ENCODE peak calls at places on chromosomes 16 and 17, in ten cellular contexts. O is fibroblast of lung, Q is colonic mucosa, V is ovary, C is A673, L is nephron progenitor cell, X is endodermal cell, M is osteoblast, T is heart left ventricle, B is psoas muscle. Z is an unnamed sample.

GRCh38 chr16:13953501-13953900 is 33.5 kb downstream of the ERCC4 start:
- DNase-seq in O (no peak), Q (no peak), V (no peak), C (no peak), L (no peak), X (no peak), M (no peak), T (no peak), B (no peak), Z (no peak)

GRCh38 chr16:80693553-80693952 is 110.8 kb downstream of the CDYL2 start:
- DNase-seq in O (no peak), Q (no peak), V (no peak), C (no peak), L (no peak), X (no peak), M (no peak), T (no peak), B (no peak), Z (no peak)

GRCh38 chr16:89315791-89316581 is 98.5 kb downstream of the ZNF778 start:
- DNase-seq in O (peak), Q (peak), V (no peak), C (peak), L (no peak), X (no peak), M (peak), T (peak), B (no peak), Z (no peak)

GRCh38 chr17:1375615-1376014 is 24.4 kb downstream of the YWHAE start:
- DNase-seq in O (no peak), Q (no peak), V (no peak), C (no peak), L (no peak), X (no peak), M (no peak), T (no peak), B (no peak), Z (no peak)

GRCh38 chr16:27436921-27437650 is 35.1 kb downstream of the IL21R start:
- DNase-seq in O (no peak), Q (no peak), V (no peak), C (no peak), L (no peak), X (peak), M (no peak), T (no peak), B (no peak), Z (no peak)

GRCh38 chr17:79623786-79624657 is 13.2 kb upstream of the RBFOX3 start:
- DNase-seq in O (no peak), Q (no peak), V (no peak), C (no peak), L (no peak), X (peak), M (peak), T (peak), B (no peak), Z (no peak)

GRCh38 chr16:84819644-84820304 is at the start of gene CRISPLD2:
- DNase-seq in O (peak), Q (peak), V (peak), C (peak), L (peak), X (peak), M (peak), T (peak), B (peak), Z (peak)

GRCh38 chr16:49466881-49467280 is 93.3 kb downstream of the C16orf78 start:
- DNase-seq in O (no peak), Q (peak), V (no peak), C (no peak), L (no peak), X (peak), M (no peak), T (no peak), B (no peak), Z (no peak)

GRCh38 chr17:66260265-66260664 is 31.1 kb upstream of the APOH start:
- DNase-seq in O (no peak), Q (no peak), V (no peak), C (peak), L (no peak), X (peak), M (no peak), T (no peak), B (no peak), Z (no peak)

GRCh38 chr17:20935740-20936139 is 107.1 kb downstream of the USP22 start:
- DNase-seq in O (peak), Q (no peak), V (no peak), C (no peak), L (no peak), X (no peak), M (no peak), T (no peak), B (no peak), Z (no peak)

GRCh38 chr17:2485970-2486369 is 25.7 kb downstream of the METTL16 start:
- DNase-seq in O (no peak), Q (no peak), V (no peak), C (no peak), L (no peak), X (no peak), M (no peak), T (no peak), B (no peak), Z (no peak)

GRCh38 chr16:86761117-86761971 is 183.0 kb downstream of the FOXL1 start:
- DNase-seq in O (peak), Q (peak), V (no peak), C (peak), L (peak), X (peak), M (peak), T (peak), B (peak), Z (peak)

GRCh38 chr17:2081564-2081963 is 26.7 kb downstream of the HIC1 start:
- DNase-seq in O (no peak), Q (no peak), V (no peak), C (no peak), L (no peak), X (no peak), M (peak), T (no peak), B (no peak), Z (no peak)

GRCh38 chr16:78331749-78332148 is 232.3 kb downstream of the WWOX start:
- DNase-seq in O (no peak), Q (no peak), V (no peak), C (no peak), L (no peak), X (peak), M (no peak), T (no peak), B (no peak), Z (no peak)

GRCh38 chr16:85291302-85292148 is 179.3 kb upstream of the CIBAR2 start:
- DNase-seq in O (peak), Q (peak), V (no peak), C (no peak), L (peak), X (no peak), M (no peak), T (peak), B (no peak), Z (no peak)

GRCh38 chr17:78391051-78391431 is 12.6 kb downstream of the PGS1 start:
- DNase-seq in O (no peak), Q (no peak), V (no peak), C (no peak), L (no peak), X (no peak), M (no peak), T (no peak), B (no peak), Z (no peak)

GRCh38 chr16:17143546-17144419 is 327.0 kb downstream of the XYLT1 start:
- DNase-seq in O (no peak), Q (no peak), V (no peak), C (no peak), L (no peak), X (no peak), M (no peak), T (no peak), B (no peak), Z (no peak)

GRCh38 chr17:9229160-9229825 is 208.0 kb downstream of the NTN1 start:
- DNase-seq in O (no peak), Q (no peak), V (no peak), C (no peak), L (no peak), X (no peak), M (no peak), T (peak), B (no peak), Z (no peak)

GRCh38 chr16:19722269-19722952 is 4.3 kb downstream of the IQCK start:
- DNase-seq in O (no peak), Q (no peak), V (no peak), C (no peak), L (no peak), X (no peak), M (no peak), T (no peak), B (no peak), Z (no peak)

GRCh38 chr17:19714542-19715411 is 1.6 kb downstream of the SLC47A2 start:
- DNase-seq in O (no peak), Q (peak), V (no peak), C (no peak), L (no peak), X (peak), M (peak), T (no peak), B (no peak), Z (no peak)

GRCh38 chr16:67277999-67278772 is 1.1 kb upstream of the PLEKHG4 start:
- DNase-seq in O (peak), Q (peak), V (peak), C (no peak), L (no peak), X (no peak), M (peak), T (peak), B (peak), Z (no peak)

GRCh38 chr16:79301036-79301435 is 299.5 kb downstream of the MAF start:
- DNase-seq in O (no peak), Q (no peak), V (no peak), C (no peak), L (no peak), X (peak), M (no peak), T (no peak), B (no peak), Z (no peak)

GRCh38 chr17:2595200-2595599 is 1.7 kb downstream of the PAFAH1B1 start:
- DNase-seq in O (no peak), Q (no peak), V (no peak), C (no peak), L (no peak), X (peak), M (peak), T (no peak), B (no peak), Z (no peak)

GRCh38 chr16:54432481-54433229 is 146.1 kb upstream of the IRX3 start:
- DNase-seq in O (no peak), Q (no peak), V (no peak), C (no peak), L (peak), X (no peak), M (no peak), T (no peak), B (no peak), Z (no peak)

GRCh38 chr17:31472137-31472536 is 80.7 kb downstream of the RAB11FIP4 start:
- DNase-seq in O (no peak), Q (no peak), V (no peak), C (no peak), L (no peak), X (no peak), M (peak), T (peak), B (no peak), Z (no peak)

GRCh38 chr17:56313201-56313600 is 159.9 kb downstream of the ANKFN1 start:
- DNase-seq in O (no peak), Q (no peak), V (no peak), C (no peak), L (no peak), X (no peak), M (no peak), T (no peak), B (no peak), Z (no peak)

GRCh38 chr17:33039874-33040273 is 48.2 kb downstream of the SPACA3 start:
- DNase-seq in O (peak), Q (peak), V (no peak), C (no peak), L (no peak), X (no peak), M (peak), T (no peak), B (no peak), Z (no peak)

GRCh38 chr16:2467301-2468141 is 3.6 kb upstream of the NTN3 start:
- DNase-seq in O (peak), Q (peak), V (peak), C (peak), L (peak), X (peak), M (peak), T (peak), B (peak), Z (no peak)

GRCh38 chr16:74261068-74261467 is 35.5 kb upstream of the PSMD7 start:
- DNase-seq in O (peak), Q (no peak), V (no peak), C (no peak), L (peak), X (no peak), M (no peak), T (no peak), B (peak), Z (no peak)

GRCh38 chr16:66904846-66905632 is 13.6 kb downstream of the CDH16 start:
- DNase-seq in O (peak), Q (no peak), V (peak), C (no peak), L (no peak), X (no peak), M (peak), T (no peak), B (no peak), Z (no peak)

GRCh38 chr17:56602292-56603130 is 9.0 kb downstream of the NOG start:
- DNase-seq in O (no peak), Q (no peak), V (no peak), C (no peak), L (no peak), X (no peak), M (no peak), T (no peak), B (no peak), Z (no peak)

GRCh38 chr17:13222931-13223330 is 205.1 kb upstream of the ELAC2 start:
- DNase-seq in O (no peak), Q (peak), V (no peak), C (no peak), L (no peak), X (no peak), M (no peak), T (no peak), B (no peak), Z (no peak)

GRCh38 chr17:17836818-17837379 is at the start of gene SREBF1:
- DNase-seq in O (peak), Q (peak), V (peak), C (peak), L (peak), X (peak), M (peak), T (peak), B (peak), Z (peak)

GRCh38 chr16:2859686-2860265 is 1.8 kb upstream of the PRSS22 start:
- DNase-seq in O (no peak), Q (no peak), V (no peak), C (no peak), L (no peak), X (no peak), M (peak), T (no peak), B (no peak), Z (no peak)

GRCh38 chr16:52861614-52862022 is 191.1 kb downstream of the CHD9NB start:
- DNase-seq in O (peak), Q (peak), V (no peak), C (peak), L (peak), X (peak), M (no peak), T (no peak), B (no peak), Z (peak)

GRCh38 chr16:21222495-21223337 is 10.8 kb upstream of the ANKS4B start:
- DNase-seq in O (no peak), Q (peak), V (no peak), C (no peak), L (no peak), X (no peak), M (peak), T (no peak), B (no peak), Z (no peak)

GRCh38 chr17:75629157-75629556 is 4.1 kb upstream of the SMIM5 start:
- DNase-seq in O (no peak), Q (no peak), V (no peak), C (no peak), L (no peak), X (no peak), M (no peak), T (peak), B (no peak), Z (no peak)

GRCh38 chr16:22815863-22816262 is 1.9 kb downstream of the HS3ST2 start:
- DNase-seq in O (no peak), Q (no peak), V (no peak), C (no peak), L (no peak), X (no peak), M (peak), T (no peak), B (no peak), Z (no peak)

GRCh38 chr16:22816475-22816874 is 2.5 kb downstream of the HS3ST2 start:
- DNase-seq in O (no peak), Q (no peak), V (no peak), C (no peak), L (no peak), X (no peak), M (no peak), T (no peak), B (no peak), Z (no peak)

GRCh38 chr16:22813946-22814325 is at the start of gene HS3ST2:
- DNase-seq in O (no peak), Q (peak), V (no peak), C (peak), L (peak), X (peak), M (peak), T (peak), B (peak), Z (peak)

GRCh38 chr16:22814330-22815105 is 556 bp downstream of the HS3ST2 start:
- DNase-seq in O (no peak), Q (no peak), V (no peak), C (no peak), L (peak), X (peak), M (peak), T (peak), B (no peak), Z (no peak)

GRCh38 chr16:22813223-22813945 is 578 bp upstream of the HS3ST2 start:
- DNase-seq in O (peak), Q (peak), V (no peak), C (peak), L (peak), X (peak), M (peak), T (peak), B (peak), Z (peak)
- TF ChIP-seq CTCF in O (peak), Q (peak), V (no peak), C (peak), L (peak), X (peak), M (peak), T (peak), B (peak), Z (peak)

GRCh38 chr16:51522902-51523301 is 371.8 kb upstream of the SALL1 start:
- DNase-seq in O (no peak), Q (no peak), V (no peak), C (no peak), L (no peak), X (no peak), M (no peak), T (no peak), B (no peak), Z (no peak)

GRCh38 chr16:51526622-51527021 is 375.6 kb upstream of the SALL1 start:
- DNase-seq in O (no peak), Q (no peak), V (no peak), C (no peak), L (peak), X (no peak), M (no peak), T (no peak), B (no peak), Z (no peak)

GRCh38 chr16:51524070-51524469 is 373.0 kb upstream of the SALL1 start:
- DNase-seq in O (no peak), Q (no peak), V (no peak), C (no peak), L (no peak), X (no peak), M (no peak), T (no peak), B (no peak), Z (no peak)

GRCh38 chr16:51523400-51523799 is 372.3 kb upstream of the SALL1 start:
- DNase-seq in O (peak), Q (no peak), V (peak), C (no peak), L (no peak), X (no peak), M (no peak), T (no peak), B (no peak), Z (no peak)

GRCh38 chr16:51524555-51525373 is 373.7 kb upstream of the SALL1 start:
- DNase-seq in O (peak), Q (no peak), V (peak), C (peak), L (no peak), X (no peak), M (no peak), T (no peak), B (no peak), Z (no peak)
- TF ChIP-seq CTCF in O (peak), Q (no peak), V (no peak), C (peak), L (no peak), X (no peak), M (no peak), T (no peak), B (no peak), Z (no peak)

DNA sequence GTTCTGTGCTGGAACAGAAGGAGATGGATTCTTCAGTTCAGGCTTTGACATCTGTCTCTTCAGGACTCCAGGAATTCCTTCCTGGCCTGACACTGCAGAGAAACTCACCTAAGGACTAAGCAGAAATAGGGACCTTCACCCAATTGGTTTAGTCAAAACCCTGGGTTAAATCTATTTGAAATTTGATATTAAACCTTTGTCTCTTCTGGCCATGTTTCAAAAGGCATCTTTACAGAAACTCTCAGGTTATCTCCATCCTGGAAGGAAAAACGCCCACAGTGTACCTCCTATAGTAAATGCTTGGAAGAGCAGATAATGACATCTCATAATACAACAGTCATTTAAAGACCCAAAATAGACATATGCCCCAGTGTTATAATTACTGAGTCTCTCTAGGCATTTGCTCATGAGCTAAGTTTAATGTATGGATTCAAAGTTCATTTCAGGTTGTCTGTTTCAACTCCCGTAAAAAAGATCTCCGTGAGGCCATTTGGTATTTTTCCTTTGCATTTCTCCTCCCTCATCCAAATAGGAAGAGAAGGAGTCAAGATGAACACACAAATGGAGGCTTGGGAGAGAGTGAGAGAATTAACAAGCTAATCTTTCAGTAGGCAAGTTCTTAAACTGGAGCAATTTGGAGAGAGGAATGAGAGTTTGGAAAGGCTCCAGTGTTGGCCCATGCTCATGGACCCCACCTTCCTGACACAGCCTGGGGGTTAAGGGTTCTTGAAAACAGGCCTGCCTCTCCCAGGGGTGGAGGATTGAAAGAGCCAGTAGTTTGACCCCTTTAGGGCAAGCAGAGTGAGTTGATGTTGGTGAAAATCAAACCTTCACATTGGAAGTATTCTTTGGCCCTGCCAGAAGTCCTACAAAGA is 5.8 kb upstream of the HOXB4 start:
- DNase-seq in O (peak), Q (no peak), V (no peak), C (no peak), L (no peak), X (no peak), M (no peak), T (no peak), B (no peak), Z (no peak)
- TF ChIP-seq CTCF in O (no peak), Q (no peak), V (no peak), C (no peak), L (no peak), X (no peak), M (no peak), T (no peak), B (no peak), Z (no peak)

GRCh38 chr17:4366312-4367063 is at the start of gene UBE2G1:
- DNase-seq in O (peak), Q (peak), V (peak), C (peak), L (peak), X (peak), M (peak), T (peak), B (peak), Z (peak)
- TF ChIP-seq CTCF in O (peak), Q (peak), V (no peak), C (peak), L (peak), X (peak), M (no peak), T (peak), B (peak), Z (peak)

Z was measured in progenitor cell of endocrine pancreas.